ENCODE peak calls at places on chromosomes 6 and 20, in six cellular contexts. K is choroid plexus epithelial cell, B is HCT116, W is astrocyte of the cerebellum, H is bronchial epithelial cell, P is AG09319. L is an unnamed sample.

GRCh38 chr6:169890901-169891300 is 139.5 kb downstream of the ERMARD start:
- DNase-seq in H (no peak), B (no peak), W (no peak), P (no peak), K (no peak), L (no peak)

GRCh38 chr6:80457044-80457933 is 350.8 kb downstream of the BCKDHB start:
- DNase-seq in K (peak), W (peak), H (peak), B (peak), P (peak), L (peak)

GRCh38 chr6:166305562-166306117 is 2.6 kb downstream of the PRR18 start:
- DNase-seq in K (no peak), B (no peak), W (no peak), H (no peak), P (no peak), L (no peak)

GRCh38 chr6:41546475-41546865 is 289 bp downstream of the FOXP4 start:
- DNase-seq in B (no peak), W (no peak), H (no peak), P (no peak), K (no peak), L (peak)

GRCh38 chr20:53672484-53673129 is 79.0 kb upstream of the ZNF217 start:
- DNase-seq in B (no peak), H (peak), K (peak), W (peak), P (no peak), L (no peak)

GRCh38 chr6:135990855-135991464 is 139.5 kb downstream of the PDE7B start:
- DNase-seq in H (peak), W (no peak), P (no peak), K (no peak), B (no peak), L (no peak)

GRCh38 chr6:2141644-2142290 is 103.6 kb downstream of the GMDS start:
- DNase-seq in P (no peak), H (no peak), K (no peak), W (no peak), B (no peak), L (no peak)

GRCh38 chr6:53517021-53517420 is 27.9 kb downstream of the GCLC start:
- DNase-seq in B (no peak), W (no peak), P (no peak), H (peak), K (peak), L (peak)

GRCh38 chr6:169171951-169172350 is 81.7 kb downstream of the THBS2 start:
- DNase-seq in H (no peak), K (peak), W (no peak), P (peak), B (no peak), L (peak)

DNA sequence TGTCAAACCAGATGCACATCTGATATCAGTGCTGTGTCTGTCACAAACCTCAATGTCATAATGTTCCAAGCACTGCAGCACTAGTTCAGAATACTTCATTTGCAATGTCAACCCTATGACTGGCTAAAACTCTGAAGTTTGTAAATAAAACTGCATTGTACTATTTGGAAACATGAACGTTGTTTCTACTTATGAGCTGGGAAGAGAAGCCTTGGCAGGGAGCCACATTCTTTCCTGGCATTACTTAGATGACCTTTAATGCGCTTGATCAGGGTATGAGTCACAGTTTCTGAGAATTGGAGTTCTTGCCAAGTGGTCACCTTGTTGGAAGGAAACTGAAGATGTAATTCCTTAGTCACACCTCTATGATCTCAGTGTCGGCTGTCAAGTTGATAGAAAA is 664.8 kb upstream of the MMS22L start:
- DNase-seq in B (peak), P (no peak), W (peak), H (peak), K (peak), L (peak)
- TF ChIP-seq CTCF in B (no peak), P (no peak), W (no peak), H (no peak), K (no peak), L (no peak)

GRCh38 chr6:23002044-23002619 is 432.8 kb downstream of the HDGFL1 start:
- DNase-seq in K (peak), W (no peak), H (no peak), B (no peak), P (no peak), L (no peak)

GRCh38 chr6:23006656-23007055 is 437.3 kb downstream of the HDGFL1 start:
- DNase-seq in K (peak), B (no peak), H (no peak), P (peak), W (no peak), L (no peak)

DNA sequence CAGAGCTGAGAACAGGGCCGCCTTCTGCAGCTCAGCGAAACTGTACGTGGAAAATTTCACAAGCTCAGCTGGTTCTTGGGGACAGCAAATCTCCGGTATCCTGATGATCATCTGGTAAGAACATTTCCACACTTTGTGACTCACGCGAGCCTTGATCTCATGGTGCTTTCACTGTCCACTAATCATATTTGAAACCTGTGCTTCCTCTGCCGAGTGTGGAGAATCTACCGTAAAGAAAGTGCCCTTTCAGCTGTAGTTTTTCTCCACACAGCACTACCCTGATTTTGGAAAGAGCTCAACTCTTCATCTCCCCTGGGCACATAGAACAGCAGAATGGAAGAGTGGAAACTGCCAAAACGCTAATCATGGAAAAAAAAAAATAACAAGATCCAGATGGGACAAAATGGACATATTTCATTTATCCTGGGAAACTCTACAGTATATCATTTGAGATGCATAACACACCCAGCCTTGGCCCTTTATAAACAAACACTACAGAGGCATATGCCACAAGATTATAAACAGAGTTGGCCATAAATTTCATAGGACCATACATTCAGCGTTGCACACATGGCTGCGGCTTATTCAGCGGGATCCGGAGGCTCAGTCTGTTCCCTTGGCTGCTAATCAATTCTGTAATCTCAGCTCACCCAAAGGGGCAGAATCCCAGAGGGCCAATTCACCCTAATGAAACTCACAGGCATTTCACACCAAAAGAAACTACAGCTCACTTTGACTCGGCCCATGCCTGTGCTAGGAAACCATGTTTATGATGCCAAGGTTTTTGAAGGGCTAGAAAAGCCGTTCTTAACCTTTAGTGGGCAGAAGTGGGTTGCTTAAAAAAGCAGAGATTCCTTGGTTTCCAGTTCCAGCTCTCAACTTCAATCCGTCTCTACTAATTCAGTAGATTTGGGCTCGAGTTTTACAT is 434.6 kb downstream of the HDGFL1 start:
- DNase-seq in K (peak), H (no peak), B (no peak), P (peak), W (peak), L (no peak)
- TF ChIP-seq CTCF in K (no peak), H (no peak), B (no peak), P (peak), W (no peak), L (no peak)

GRCh38 chr20:21125072-21125848 is 622 bp upstream of the KIZ start:
- DNase-seq in H (peak), P (no peak), W (no peak), K (peak), B (peak), L (peak)
- TF ChIP-seq CTCF in H (peak), P (peak), W (peak), K (peak), B (no peak), L (no peak)

GRCh38 chr20:49825521-49826033 is 12.9 kb downstream of the SLC9A8 start:
- DNase-seq in B (no peak), K (no peak), P (no peak), W (no peak), H (peak), L (no peak)
- TF ChIP-seq CTCF in B (no peak), K (no peak), P (no peak), W (no peak), H (peak), L (no peak)

DNA sequence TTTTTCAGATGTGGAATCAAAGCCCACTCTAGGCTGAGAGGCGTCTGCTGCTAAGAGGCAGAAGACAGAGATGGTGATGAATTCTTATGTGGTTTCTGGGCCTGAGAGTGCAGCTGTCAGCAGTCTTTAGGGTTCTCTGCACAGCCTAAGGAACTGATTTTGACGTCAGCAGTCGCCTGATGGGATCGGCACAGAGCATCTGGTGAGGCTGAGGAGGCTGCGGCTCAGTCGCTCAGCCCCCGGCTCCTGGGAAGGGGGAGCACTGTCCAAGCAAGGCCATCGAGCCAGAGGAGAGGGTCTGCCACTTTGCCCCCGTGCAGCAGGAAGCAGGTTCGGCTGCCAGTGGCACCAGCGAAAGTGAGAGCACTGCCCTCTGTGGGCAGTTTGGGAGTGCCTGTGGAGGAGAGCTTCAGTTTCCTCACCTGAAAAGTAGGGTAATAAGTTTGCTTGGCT is 92.5 kb downstream of the TCP11 start:
- DNase-seq in H (no peak), K (peak), W (peak), P (no peak), B (no peak), L (no peak)
- TF ChIP-seq CTCF in H (peak), K (peak), W (peak), P (peak), B (peak), L (no peak)

GRCh38 chr6:145070791-145071190 is 664.5 kb downstream of the EPM2A start:
- DNase-seq in W (no peak), K (peak), P (no peak), H (no peak), B (no peak), L (no peak)
- TF ChIP-seq CTCF in W (no peak), K (no peak), P (no peak), H (no peak), B (no peak), L (no peak)

DNA sequence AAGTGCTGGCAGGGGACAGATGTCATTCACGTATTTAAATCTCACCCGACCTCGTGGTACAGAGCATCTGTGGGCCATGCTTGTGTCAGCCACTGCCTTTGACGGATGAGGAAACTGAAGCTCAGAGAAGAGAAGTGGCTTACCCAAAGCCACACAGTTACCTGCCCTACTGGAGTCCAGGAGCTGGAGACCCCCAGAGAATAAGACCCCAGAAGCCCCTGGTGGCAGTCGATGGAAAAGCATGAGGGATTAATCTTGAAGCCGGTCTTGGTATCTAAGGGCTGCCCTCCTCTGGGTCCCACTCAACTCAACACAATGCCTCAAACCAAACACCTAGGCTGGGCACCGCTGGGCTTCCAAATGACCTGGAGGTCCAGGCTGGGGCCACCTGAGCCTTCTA is 83.1 kb downstream of the GRM4 start:
- DNase-seq in K (no peak), H (no peak), P (no peak), B (no peak), W (no peak), L (no peak)
- TF ChIP-seq CTCF in K (peak), H (no peak), P (no peak), B (peak), W (peak), L (no peak)